ENCODE peak calls at places on chromosomes 13 and 19, in five cellular contexts. H is AG10803, G is cardiac muscle cell, R is epithelial cell of esophagus, D is fibroblast of pulmonary artery. O is an unnamed sample.

GRCh38 chr19:42088471-42089190 is 12.7 kb downstream of the ZNF574 start:
- DNase-seq in D (peak), R (no peak), G (no peak), H (peak), O (no peak)

GRCh38 chr19:13012690-13013608 is 17.7 kb downstream of the NFIX start:
- DNase-seq in G (no peak), H (peak), D (peak), R (no peak), O (no peak)

GRCh38 chr19:32363175-32363574 is 17.8 kb downstream of the ZNF507 start:
- DNase-seq in G (no peak), D (peak), H (peak), R (peak), O (no peak)

GRCh38 chr13:50692396-50692915 is 151.0 kb downstream of the DLEU7 start:
- DNase-seq in G (no peak), H (peak), R (no peak), D (no peak), O (no peak)

GRCh38 chr13:76512676-76513277 is 373.4 kb downstream of the KCTD12 start:
- DNase-seq in G (no peak), H (peak), D (peak), R (peak), O (no peak)

GRCh38 chr13:75153386-75153785 is 328.6 kb downstream of the TBC1D4 start:
- DNase-seq in R (no peak), G (no peak), H (no peak), D (no peak), O (no peak)

GRCh38 chr13:31160857-31161582 is 684 bp downstream of the HSPH1 start:
- DNase-seq in R (peak), G (peak), D (peak), H (peak), O (peak)

GRCh38 chr13:43686557-43686956 is 100.2 kb downstream of the ENOX1 start:
- DNase-seq in D (peak), G (no peak), R (peak), H (peak), O (peak)

GRCh38 chr19:43765109-43765876 is 10.5 kb upstream of the SMG9 start:
- DNase-seq in H (peak), R (peak), D (peak), G (no peak), O (no peak)

GRCh38 chr13:71877280-71877653 is 10.3 kb upstream of the DACH1 start:
- DNase-seq in G (no peak), H (no peak), D (no peak), R (no peak), O (no peak)

GRCh38 chr13:40130871-40131636 is 475.6 kb downstream of the COG6 start:
- DNase-seq in H (peak), R (peak), G (no peak), D (peak), O (no peak)

GRCh38 chr19:36963262-36963661 is 47.1 kb downstream of the ZNF568 start:
- DNase-seq in D (no peak), G (no peak), R (no peak), H (no peak), O (peak)

GRCh38 chr19:50329146-50329925 is at the start of gene KCNC3:
- DNase-seq in G (peak), R (peak), D (peak), H (peak), O (peak)

GRCh38 chr19:50330365-50331078 is 1.3 kb upstream of the KCNC3 start:
- DNase-seq in R (no peak), D (peak), H (peak), G (peak), O (peak)

GRCh38 chr19:50327013-50327412 is 2.2 kb downstream of the KCNC3 start:
- DNase-seq in H (no peak), G (no peak), D (no peak), R (no peak), O (no peak)

GRCh38 chr19:50327461-50328256 is 1.5 kb downstream of the KCNC3 start:
- DNase-seq in G (no peak), H (no peak), R (no peak), D (no peak), O (no peak)

DNA sequence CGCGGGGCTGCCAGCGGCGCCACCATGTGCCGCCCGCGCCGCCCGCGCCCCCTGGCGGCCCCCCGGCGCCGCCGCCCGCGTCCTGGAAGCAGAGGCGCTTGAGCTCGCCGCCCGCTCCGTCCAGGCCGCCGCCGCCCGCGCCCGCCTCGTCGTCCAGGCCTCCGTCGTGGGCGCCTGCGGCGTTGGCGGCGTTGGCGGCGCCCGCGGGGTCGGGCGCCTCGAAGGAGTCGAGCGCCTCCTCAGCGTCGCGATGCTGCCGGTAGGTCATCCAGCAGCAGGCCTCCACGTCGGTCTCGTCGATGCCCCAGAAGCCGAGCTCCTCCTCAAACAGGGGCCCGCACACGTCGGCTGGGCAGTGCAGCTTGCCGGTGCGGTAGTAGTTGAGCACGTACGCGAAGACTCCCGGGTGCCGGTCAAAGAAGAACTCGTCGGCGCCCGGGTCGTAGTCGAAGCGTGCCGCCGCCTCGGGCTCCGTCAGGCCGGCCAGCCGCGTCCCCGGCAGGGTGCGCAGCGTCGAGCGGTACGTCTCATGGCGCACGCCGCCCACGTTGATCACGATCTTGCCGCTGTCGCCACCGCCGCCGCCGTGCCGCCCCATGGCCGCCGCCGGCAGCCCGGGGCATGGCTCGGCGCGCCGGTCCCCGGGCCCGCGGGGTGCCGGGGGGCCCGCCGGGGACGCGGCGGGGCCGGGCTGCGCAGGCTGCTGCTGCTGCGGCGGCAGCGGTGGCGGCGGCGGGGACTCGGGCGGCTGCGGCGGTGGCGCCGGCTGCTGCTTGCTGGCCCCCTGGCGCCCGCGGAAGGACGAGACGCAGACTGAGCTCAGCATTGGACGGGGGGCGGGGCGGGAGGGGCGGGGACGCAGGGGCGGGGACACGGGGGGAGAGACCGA is 676 bp downstream of the KCNC3 start:
- DNase-seq in H (peak), G (peak), D (no peak), R (no peak), O (no peak)
- TF ChIP-seq CTCF in H (no peak), G (no peak), D (no peak), R (no peak), O (no peak)

DNA sequence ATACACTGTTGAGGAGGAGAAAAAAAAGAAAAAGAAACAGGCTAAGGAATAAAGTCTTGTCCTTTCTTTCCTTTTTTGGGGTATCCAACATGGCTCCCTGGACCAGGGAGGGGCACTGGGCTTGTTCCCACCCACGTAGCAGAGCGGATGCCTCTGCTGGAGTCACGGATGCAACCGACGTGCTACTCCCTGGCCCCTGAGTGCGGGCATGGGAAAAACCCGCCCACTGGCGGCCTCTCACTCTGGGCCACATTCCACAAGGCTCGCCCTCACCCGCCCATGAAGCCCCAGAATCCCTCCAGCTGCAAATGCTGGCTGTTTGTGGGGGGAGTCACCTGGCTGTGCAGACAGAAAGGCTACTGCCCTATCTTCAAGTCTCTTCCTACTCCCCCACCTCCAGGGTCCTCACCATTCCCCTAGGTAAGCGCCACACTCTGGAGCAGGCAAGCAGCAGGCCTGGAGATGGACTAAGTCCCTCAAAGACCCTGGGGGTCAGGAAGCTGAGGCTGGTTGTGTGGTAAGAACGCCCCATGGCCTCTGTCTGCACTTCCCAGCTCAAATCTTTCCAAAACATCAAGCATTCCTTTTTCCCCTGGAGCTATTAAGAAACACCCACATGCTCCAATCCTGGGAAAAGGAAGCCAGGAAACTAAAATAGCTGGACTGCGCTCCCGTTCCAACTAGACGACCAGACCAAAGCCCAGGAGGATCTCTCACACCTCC is 17.8 kb upstream of the EPHX3 start:
- DNase-seq in H (peak), D (peak), R (peak), G (no peak), O (no peak)
- H3K4me3 ChIP-seq in H (peak), D (no peak), R (no peak), G (no peak), O (no peak)

GRCh38 chr19:7382694-7383093 is 34.0 kb downstream of the ARHGEF18 start:
- DNase-seq in D (no peak), G (no peak), R (no peak), H (no peak), O (no peak)
- TF ChIP-seq CTCF in D (no peak), G (no peak), R (no peak), H (no peak), O (no peak)

GRCh38 chr13:25859528-25859927 is 192.3 kb downstream of the SHISA2 start:
- DNase-seq in D (no peak), R (peak), G (no peak), H (no peak), O (no peak)

GRCh38 chr13:25862156-25862555 is 189.7 kb downstream of the SHISA2 start:
- DNase-seq in H (no peak), D (no peak), G (no peak), R (no peak), O (no peak)

GRCh38 chr13:25860862-25861261 is 191.0 kb downstream of the SHISA2 start:
- DNase-seq in D (peak), H (peak), R (peak), G (no peak), O (no peak)

GRCh38 chr13:25860265-25860664 is 191.6 kb downstream of the SHISA2 start:
- DNase-seq in H (no peak), D (no peak), R (peak), G (no peak), O (no peak)

GRCh38 chr13:25857830-25858229 is 194.0 kb downstream of the SHISA2 start:
- DNase-seq in G (no peak), R (no peak), D (no peak), H (no peak), O (no peak)
- H3K4me3 ChIP-seq in G (no peak), R (no peak), D (no peak), H (no peak), O (no peak)

GRCh38 chr13:49084961-49085360 is 109.2 kb downstream of the FNDC3A start:
- DNase-seq in D (no peak), H (no peak), G (no peak), R (peak), O (no peak)

GRCh38 chr13:49086711-49087110 is 111.0 kb downstream of the FNDC3A start:
- DNase-seq in R (peak), G (no peak), H (peak), D (peak), O (no peak)

DNA sequence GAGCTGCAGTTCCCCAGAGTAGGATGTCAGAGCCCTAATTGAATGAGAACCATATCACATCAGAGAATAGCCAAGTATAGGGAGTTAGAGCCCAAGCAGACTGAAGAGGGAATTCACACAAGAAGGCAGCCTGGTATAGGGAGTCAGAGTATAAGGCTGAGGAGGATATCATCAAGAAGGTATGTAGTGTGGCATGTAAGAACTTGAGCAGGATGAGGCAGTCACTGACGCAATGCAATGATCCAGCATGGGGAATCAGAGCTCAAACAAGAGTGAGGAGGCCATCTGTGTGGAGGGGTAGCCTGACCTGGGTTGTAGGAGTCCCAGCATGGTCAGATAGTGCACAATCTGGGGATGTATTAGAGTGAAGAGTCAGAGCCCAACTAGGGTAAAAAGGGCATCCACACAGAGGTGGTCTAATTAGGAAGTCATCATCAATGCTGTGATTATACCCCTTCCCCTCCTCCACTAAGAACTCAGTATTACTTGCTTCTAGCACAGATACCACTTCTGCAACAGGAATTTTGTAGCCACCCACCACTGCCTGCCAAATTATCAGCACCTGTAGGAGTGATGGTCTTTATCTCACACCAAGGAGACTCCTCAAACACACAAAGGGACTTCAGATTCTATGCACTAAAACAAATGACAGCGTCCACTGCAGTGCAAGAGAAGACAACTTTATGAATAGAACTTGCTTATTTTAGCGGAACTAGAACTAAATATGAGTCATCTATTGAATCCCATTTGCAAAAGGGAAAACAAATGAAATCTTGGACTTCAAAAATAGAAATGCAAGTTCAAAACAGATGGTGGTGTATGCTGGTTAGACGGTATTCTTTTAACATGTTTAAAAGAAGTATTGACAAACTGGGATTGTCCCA is 107.2 kb downstream of the FNDC3A start:
- DNase-seq in R (peak), H (peak), D (peak), G (no peak), O (no peak)
- TF ChIP-seq CTCF in R (no peak), H (no peak), D (no peak), G (no peak), O (no peak)

GRCh38 chr19:35157431-35157830 is 2.9 kb downstream of the FXYD5 start:
- DNase-seq in R (no peak), H (no peak), G (no peak), D (no peak), O (no peak)

GRCh38 chr19:35155441-35155840 is 906 bp downstream of the FXYD5 start:
- DNase-seq in G (no peak), H (no peak), D (no peak), R (no peak), O (no peak)

GRCh38 chr19:35154535-35155406 is at the start of gene FXYD5:
- DNase-seq in G (no peak), R (peak), D (peak), H (peak), O (no peak)

GRCh38 chr19:35156673-35157014 is 2.1 kb downstream of the FXYD5 start:
- DNase-seq in H (no peak), G (no peak), D (no peak), R (no peak), O (no peak)

DNA sequence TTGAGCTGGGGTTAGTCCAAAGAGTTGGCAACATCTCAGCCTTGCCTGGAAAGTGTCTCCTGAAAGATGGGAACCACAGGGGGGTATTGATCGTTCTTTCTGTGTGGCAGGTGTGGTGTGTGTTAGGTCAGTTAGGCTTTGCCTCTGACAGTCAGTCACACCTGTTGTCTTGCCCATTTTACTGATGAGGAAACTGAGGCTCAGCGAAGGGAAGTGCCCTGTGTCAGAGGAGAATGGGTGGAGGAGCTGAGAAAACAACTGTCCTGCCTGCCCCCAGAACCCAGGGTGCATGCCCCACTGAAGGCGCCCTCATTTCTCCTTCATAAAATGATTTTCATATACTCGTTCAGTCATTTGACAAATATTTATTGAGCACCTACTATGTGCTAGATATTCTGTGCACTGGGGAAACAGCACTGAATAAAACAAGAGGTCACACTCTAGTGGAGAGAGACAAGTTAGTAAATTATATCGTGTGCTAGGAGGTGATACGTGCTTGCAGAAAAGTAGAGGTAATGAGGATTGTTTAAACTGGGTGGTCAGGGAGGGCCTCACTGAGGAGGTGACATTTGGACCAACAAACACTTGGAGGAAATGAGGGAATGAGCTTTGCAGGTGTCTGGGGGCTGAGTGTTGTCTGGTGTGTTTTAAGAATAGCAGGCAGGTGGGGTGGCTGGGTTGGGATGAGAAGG is 1.6 kb downstream of the FXYD5 start:
- DNase-seq in D (no peak), G (no peak), R (no peak), H (no peak), O (no peak)
- H3K4me3 ChIP-seq in D (peak), G (no peak), R (no peak), H (peak), O (no peak)

GRCh38 chr19:16778796-16779411 is 50.3 kb upstream of the SIN3B start:
- DNase-seq in H (peak), D (peak), R (peak), G (peak), O (peak)
- TF ChIP-seq CTCF in H (peak), D (peak), R (peak), G (peak), O (peak)

GRCh38 chr19:50356691-50357177 is 8.7 kb downstream of the NAPSA start:
- DNase-seq in R (no peak), H (no peak), D (no peak), G (no peak), O (no peak)

GRCh38 chr19:50359432-50359818 is 6.0 kb downstream of the NAPSA start:
- DNase-seq in H (no peak), R (no peak), G (no peak), D (no peak), O (no peak)

GRCh38 chr19:50357178-50358100 is 8.0 kb downstream of the NAPSA start:
- DNase-seq in G (peak), H (peak), D (peak), R (peak), O (peak)

GRCh38 chr19:50361290-50362029 is 4.0 kb downstream of the NAPSA start:
- DNase-seq in G (no peak), R (no peak), H (no peak), D (no peak), O (no peak)

DNA sequence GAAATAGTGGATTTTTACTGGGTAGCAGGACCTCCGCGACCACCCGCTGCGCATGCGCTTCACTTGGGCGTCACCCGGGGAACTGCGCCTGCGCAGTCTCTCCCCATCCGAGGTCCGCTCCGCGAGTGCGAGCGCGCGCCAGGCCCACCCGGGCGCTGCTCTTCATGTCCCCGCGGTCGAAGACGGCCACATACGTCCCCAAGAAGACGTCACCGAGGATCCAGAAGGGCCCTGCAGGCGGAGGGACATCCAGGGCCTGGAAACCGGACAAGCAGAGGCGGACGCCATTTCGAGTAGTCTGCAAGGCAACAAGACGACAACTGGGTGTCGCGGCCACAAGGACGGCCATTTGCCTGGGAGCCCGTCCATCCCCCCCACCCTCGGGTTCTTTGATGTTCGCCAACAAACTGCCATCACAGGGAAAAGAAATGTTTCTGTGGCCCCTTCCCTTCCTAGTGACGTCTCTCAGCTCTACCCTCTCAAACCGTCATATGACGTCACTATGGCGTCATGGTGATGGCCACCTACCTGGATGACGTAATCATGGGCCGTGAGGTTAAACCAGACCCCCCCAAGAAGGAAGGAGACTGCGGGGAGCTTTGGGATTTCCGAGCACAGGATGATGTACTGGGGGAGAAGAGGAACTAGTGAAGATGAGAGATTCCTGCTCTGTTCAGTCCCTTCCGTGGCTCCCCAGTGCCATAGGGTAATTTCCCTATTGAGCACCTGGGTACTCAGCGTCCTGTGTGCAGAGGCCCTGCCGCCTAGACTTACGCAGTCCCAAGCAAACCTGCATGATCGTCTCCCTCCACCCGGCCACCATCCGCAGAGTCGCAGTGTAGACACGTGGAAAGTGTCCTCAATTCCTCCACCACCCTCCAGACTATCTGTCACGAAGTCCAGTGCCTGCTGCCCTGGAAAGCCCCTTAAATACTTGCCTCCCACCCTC is 6.7 kb downstream of the NAPSA start:
- DNase-seq in H (peak), R (no peak), G (no peak), D (peak), O (peak)
- H3K4me3 ChIP-seq in H (peak), R (peak), G (no peak), D (peak), O (peak)